ENCODE peak calls at places on chromosomes 6 and 20, in eight cellular contexts. One of them, this sample, is unnamed.

GRCh38 chr6:56842602-56843475 is 112.1 kb upstream of the BEND6 start:
- ATAC-seq in upper lobe of left lung: no peak
- ATAC-seq in GM12878: peak
- ATAC-seq in K562: no peak
- ATAC-seq in Panc1: peak
- ATAC-seq in HCT116: peak
- ATAC-seq in HepG2: peak
- ATAC-seq in GM23338: peak
- ATAC-seq in this sample: peak

GRCh38 chr20:7210910-7211309 is 443.4 kb downstream of the BMP2 start:
- ATAC-seq in upper lobe of left lung: no peak
- ATAC-seq in GM12878: no peak
- ATAC-seq in K562: no peak
- ATAC-seq in Panc1: no peak
- ATAC-seq in HCT116: no peak
- ATAC-seq in HepG2: no peak
- ATAC-seq in GM23338: no peak
- ATAC-seq in this sample: no peak

GRCh38 chr6:72035966-72036365 is 149.6 kb downstream of the RIMS1 start:
- ATAC-seq in upper lobe of left lung: no peak
- ATAC-seq in GM12878: no peak
- ATAC-seq in K562: no peak
- ATAC-seq in Panc1: no peak
- ATAC-seq in HCT116: no peak
- ATAC-seq in HepG2: no peak
- ATAC-seq in GM23338: no peak
- ATAC-seq in this sample: no peak

GRCh38 chr6:25872804-25873203 is 1.2 kb downstream of the SLC17A3 start:
- ATAC-seq in upper lobe of left lung: no peak
- ATAC-seq in GM12878: no peak
- ATAC-seq in K562: no peak
- ATAC-seq in Panc1: no peak
- ATAC-seq in HCT116: no peak
- ATAC-seq in HepG2: peak
- ATAC-seq in GM23338: no peak
- ATAC-seq in this sample: no peak

GRCh38 chr6:129638055-129639019 is 71.6 kb downstream of the ARHGAP18 start:
- ATAC-seq in upper lobe of left lung: no peak
- ATAC-seq in GM12878: no peak
- ATAC-seq in K562: no peak
- ATAC-seq in Panc1: no peak
- ATAC-seq in HCT116: no peak
- ATAC-seq in HepG2: peak
- ATAC-seq in GM23338: no peak
- ATAC-seq in this sample: no peak

GRCh38 chr6:25689966-25690365 is 38.0 kb downstream of the SCGN start:
- ATAC-seq in upper lobe of left lung: no peak
- ATAC-seq in GM12878: no peak
- ATAC-seq in K562: no peak
- ATAC-seq in Panc1: no peak
- ATAC-seq in HCT116: no peak
- ATAC-seq in HepG2: no peak
- ATAC-seq in GM23338: no peak
- ATAC-seq in this sample: no peak

GRCh38 chr6:37008484-37009186 is 3.2 kb downstream of the FGD2 start:
- ATAC-seq in upper lobe of left lung: no peak
- ATAC-seq in GM12878: no peak
- ATAC-seq in K562: no peak
- ATAC-seq in Panc1: no peak
- ATAC-seq in HCT116: no peak
- ATAC-seq in HepG2: no peak
- ATAC-seq in GM23338: no peak
- ATAC-seq in this sample: peak

GRCh38 chr6:127539292-127539691 is 20.2 kb upstream of the MTCL3 start:
- ATAC-seq in upper lobe of left lung: no peak
- ATAC-seq in GM12878: peak
- ATAC-seq in K562: peak
- ATAC-seq in Panc1: peak
- ATAC-seq in HCT116: peak
- ATAC-seq in HepG2: no peak
- ATAC-seq in GM23338: no peak
- ATAC-seq in this sample: no peak

GRCh38 chr6:101042966-101043365 is 161.8 kb upstream of the ASCC3 start:
- ATAC-seq in upper lobe of left lung: no peak
- ATAC-seq in GM12878: no peak
- ATAC-seq in K562: no peak
- ATAC-seq in Panc1: no peak
- ATAC-seq in HCT116: no peak
- ATAC-seq in HepG2: no peak
- ATAC-seq in GM23338: no peak
- ATAC-seq in this sample: no peak

GRCh38 chr6:131629656-131630055 is 1.6 kb upstream of the MED23 start:
- ATAC-seq in upper lobe of left lung: no peak
- ATAC-seq in GM12878: no peak
- ATAC-seq in K562: no peak
- ATAC-seq in Panc1: no peak
- ATAC-seq in HCT116: no peak
- ATAC-seq in HepG2: no peak
- ATAC-seq in GM23338: no peak
- ATAC-seq in this sample: no peak

GRCh38 chr6:85449388-85449817 is 480 bp upstream of the NT5E start:
- ATAC-seq in upper lobe of left lung: no peak
- ATAC-seq in GM12878: peak
- ATAC-seq in K562: no peak
- ATAC-seq in Panc1: peak
- ATAC-seq in HCT116: peak
- ATAC-seq in HepG2: no peak
- ATAC-seq in GM23338: peak
- ATAC-seq in this sample: peak

GRCh38 chr6:47234258-47234933 is 75.3 kb downstream of the TNFRSF21 start:
- ATAC-seq in upper lobe of left lung: no peak
- ATAC-seq in GM12878: no peak
- ATAC-seq in K562: no peak
- ATAC-seq in Panc1: no peak
- ATAC-seq in HCT116: no peak
- ATAC-seq in HepG2: no peak
- ATAC-seq in GM23338: peak
- ATAC-seq in this sample: no peak

GRCh38 chr6:102581378-102582124 is 1188.0 kb downstream of the GRIK2 start:
- ATAC-seq in upper lobe of left lung: peak
- ATAC-seq in GM12878: no peak
- ATAC-seq in K562: no peak
- ATAC-seq in Panc1: no peak
- ATAC-seq in HCT116: no peak
- ATAC-seq in HepG2: no peak
- ATAC-seq in GM23338: no peak
- ATAC-seq in this sample: no peak

GRCh38 chr6:152746172-152746553 is 4.4 kb upstream of the VIP start:
- ATAC-seq in upper lobe of left lung: no peak
- ATAC-seq in GM12878: no peak
- ATAC-seq in K562: no peak
- ATAC-seq in Panc1: no peak
- ATAC-seq in HCT116: no peak
- ATAC-seq in HepG2: peak
- ATAC-seq in GM23338: no peak
- ATAC-seq in this sample: no peak

GRCh38 chr6:2957696-2958330 is 13.6 kb downstream of the SERPINB6 start:
- ATAC-seq in upper lobe of left lung: peak
- ATAC-seq in GM12878: no peak
- ATAC-seq in K562: no peak
- ATAC-seq in Panc1: no peak
- ATAC-seq in HCT116: no peak
- ATAC-seq in HepG2: peak
- ATAC-seq in GM23338: no peak
- ATAC-seq in this sample: peak

GRCh38 chr6:127737768-127738167 is 160.8 kb downstream of the C6orf58 start:
- ATAC-seq in upper lobe of left lung: peak
- ATAC-seq in GM12878: no peak
- ATAC-seq in K562: no peak
- ATAC-seq in Panc1: no peak
- ATAC-seq in HCT116: no peak
- ATAC-seq in HepG2: no peak
- ATAC-seq in GM23338: no peak
- ATAC-seq in this sample: no peak

GRCh38 chr6:11942185-11942864 is 69.8 kb upstream of the HIVEP1 start:
- ATAC-seq in upper lobe of left lung: no peak
- ATAC-seq in GM12878: no peak
- ATAC-seq in K562: peak
- ATAC-seq in Panc1: no peak
- ATAC-seq in HCT116: no peak
- ATAC-seq in HepG2: no peak
- ATAC-seq in GM23338: no peak
- ATAC-seq in this sample: no peak

GRCh38 chr20:58555078-58555765 is 40.0 kb upstream of the APCDD1L start:
- ATAC-seq in upper lobe of left lung: no peak
- ATAC-seq in GM12878: no peak
- ATAC-seq in K562: no peak
- ATAC-seq in Panc1: peak
- ATAC-seq in HCT116: no peak
- ATAC-seq in HepG2: no peak
- ATAC-seq in GM23338: no peak
- ATAC-seq in this sample: no peak

GRCh38 chr6:3849681-3850450 is 693 bp downstream of the FAM50B start:
- ATAC-seq in upper lobe of left lung: peak
- ATAC-seq in GM12878: no peak
- ATAC-seq in K562: no peak
- ATAC-seq in Panc1: no peak
- ATAC-seq in HCT116: no peak
- ATAC-seq in HepG2: no peak
- ATAC-seq in GM23338: peak
- ATAC-seq in this sample: peak

DNA sequence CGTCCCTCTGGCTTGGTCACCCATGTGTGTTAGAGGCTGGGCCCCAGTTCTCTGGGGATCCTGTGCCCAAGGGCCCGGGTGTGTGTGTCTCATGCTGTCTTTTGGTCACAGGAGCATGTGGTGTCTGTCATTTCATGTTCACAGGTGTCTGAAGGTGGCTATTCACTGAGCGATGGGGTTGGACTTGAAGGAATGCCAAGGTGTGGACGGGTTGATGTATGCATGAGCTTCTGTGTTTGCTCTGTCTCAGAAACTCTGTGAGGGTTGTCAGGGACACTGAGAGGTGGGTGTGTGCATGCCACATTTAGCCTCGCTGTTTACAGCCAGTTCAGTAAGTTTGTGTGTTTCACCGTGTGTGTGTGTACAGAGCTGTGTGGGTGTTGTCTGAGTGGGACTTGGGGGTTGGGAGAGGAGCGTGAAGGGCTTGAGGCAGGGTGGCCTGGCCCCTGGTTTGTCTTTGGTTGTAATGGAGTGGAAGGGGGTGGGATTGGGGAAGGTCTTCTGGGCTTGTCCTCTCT is 1.2 kb downstream of the DDR1 start:
- ATAC-seq in upper lobe of left lung: peak
- ATAC-seq in GM12878: peak
- ATAC-seq in K562: peak
- ATAC-seq in Panc1: peak
- ATAC-seq in HCT116: peak
- ATAC-seq in HepG2: peak
- ATAC-seq in GM23338: no peak
- ATAC-seq in this sample: no peak
- TF ChIP-seq POLR2AphosphoS5 in upper lobe of left lung: peak
- TF ChIP-seq POLR2AphosphoS5 in GM12878: no peak
- TF ChIP-seq POLR2AphosphoS5 in K562: no peak
- TF ChIP-seq POLR2AphosphoS5 in Panc1: no peak
- TF ChIP-seq POLR2AphosphoS5 in HCT116: no peak
- TF ChIP-seq POLR2AphosphoS5 in HepG2: no peak
- TF ChIP-seq POLR2AphosphoS5 in GM23338: no peak
- TF ChIP-seq POLR2AphosphoS5 in this sample: no peak

DNA sequence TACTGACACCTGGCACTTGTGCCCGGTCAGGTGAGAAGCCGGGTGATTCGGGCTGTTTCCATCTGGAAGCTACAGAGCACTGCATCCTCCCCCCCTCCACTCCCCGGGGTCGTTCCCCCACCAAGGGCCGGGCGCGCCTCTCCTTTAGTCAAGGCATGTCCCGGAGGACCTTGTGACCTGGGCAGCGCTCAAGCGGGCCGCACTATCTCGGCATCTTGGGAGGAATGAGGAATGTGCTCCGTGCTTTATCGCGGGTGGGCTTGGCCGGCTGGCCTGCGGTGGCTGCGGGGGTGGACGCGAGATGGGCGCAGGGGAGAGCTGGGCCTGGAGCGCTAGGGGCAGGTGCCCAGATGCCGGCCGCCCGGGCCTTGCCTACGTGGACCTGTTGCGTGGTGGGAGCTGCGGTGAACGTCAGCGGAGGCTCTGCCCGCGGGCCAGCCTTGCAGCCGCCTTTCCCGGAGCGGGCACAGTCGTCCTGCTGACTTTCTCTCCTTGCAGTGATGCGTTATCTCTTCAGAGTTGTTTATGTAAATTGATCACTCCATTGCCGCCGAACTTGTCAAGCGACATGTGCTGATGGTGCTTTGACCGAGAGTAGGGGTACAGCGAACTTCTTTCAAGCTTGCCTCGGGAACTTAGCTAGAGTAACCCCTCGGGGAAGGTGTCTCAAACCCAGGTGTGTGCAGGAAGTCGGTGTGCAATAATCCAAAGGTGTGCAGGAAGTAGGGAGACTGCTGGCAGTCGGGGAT is 1.1 kb downstream of the LRRC1 start:
- ATAC-seq in upper lobe of left lung: peak
- ATAC-seq in GM12878: peak
- ATAC-seq in K562: no peak
- ATAC-seq in Panc1: peak
- ATAC-seq in HCT116: peak
- ATAC-seq in HepG2: peak
- ATAC-seq in GM23338: peak
- ATAC-seq in this sample: peak
- TF ChIP-seq POLR2AphosphoS5 in upper lobe of left lung: no peak
- TF ChIP-seq POLR2AphosphoS5 in GM12878: no peak
- TF ChIP-seq POLR2AphosphoS5 in K562: no peak
- TF ChIP-seq POLR2AphosphoS5 in Panc1: no peak
- TF ChIP-seq POLR2AphosphoS5 in HCT116: peak
- TF ChIP-seq POLR2AphosphoS5 in HepG2: peak
- TF ChIP-seq POLR2AphosphoS5 in GM23338: no peak
- TF ChIP-seq POLR2AphosphoS5 in this sample: no peak

GRCh38 chr6:137958809-137959565 is 91.9 kb downstream of the TNFAIP3 start:
- ATAC-seq in upper lobe of left lung: peak
- ATAC-seq in GM12878: no peak
- ATAC-seq in K562: no peak
- ATAC-seq in Panc1: no peak
- ATAC-seq in HCT116: no peak
- ATAC-seq in HepG2: no peak
- ATAC-seq in GM23338: no peak
- ATAC-seq in this sample: no peak
- TF ChIP-seq POLR2AphosphoS5 in upper lobe of left lung: no peak
- TF ChIP-seq POLR2AphosphoS5 in GM12878: no peak
- TF ChIP-seq POLR2AphosphoS5 in K562: no peak
- TF ChIP-seq POLR2AphosphoS5 in Panc1: no peak
- TF ChIP-seq POLR2AphosphoS5 in HCT116: no peak
- TF ChIP-seq POLR2AphosphoS5 in HepG2: no peak
- TF ChIP-seq POLR2AphosphoS5 in GM23338: no peak
- TF ChIP-seq POLR2AphosphoS5 in this sample: no peak

DNA sequence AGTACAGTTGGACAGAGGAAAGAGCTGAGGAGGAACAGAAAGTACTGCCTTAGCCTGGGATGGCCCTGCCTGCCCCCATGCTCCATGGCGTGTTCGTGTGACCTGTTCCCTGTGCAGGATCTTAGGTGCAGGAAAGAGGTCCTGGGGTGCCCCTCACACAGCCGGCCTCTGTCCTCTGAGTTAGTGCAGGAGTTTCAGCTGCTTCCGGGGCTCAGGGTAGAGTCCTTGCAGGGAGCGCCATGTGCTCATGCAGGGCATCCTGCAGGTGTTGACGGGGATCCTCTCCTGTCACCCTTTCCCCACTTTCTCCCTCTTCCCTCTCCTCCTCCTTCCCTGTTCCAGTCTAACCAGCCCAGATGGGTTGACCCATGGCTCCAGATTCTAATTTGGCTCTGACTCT is 173.3 kb downstream of the DTNBP1 start:
- ATAC-seq in upper lobe of left lung: no peak
- ATAC-seq in GM12878: no peak
- ATAC-seq in K562: no peak
- ATAC-seq in Panc1: no peak
- ATAC-seq in HCT116: no peak
- ATAC-seq in HepG2: no peak
- ATAC-seq in GM23338: no peak
- ATAC-seq in this sample: no peak
- TF ChIP-seq POLR2AphosphoS5 in upper lobe of left lung: no peak
- TF ChIP-seq POLR2AphosphoS5 in GM12878: no peak
- TF ChIP-seq POLR2AphosphoS5 in K562: no peak
- TF ChIP-seq POLR2AphosphoS5 in Panc1: no peak
- TF ChIP-seq POLR2AphosphoS5 in HCT116: no peak
- TF ChIP-seq POLR2AphosphoS5 in HepG2: no peak
- TF ChIP-seq POLR2AphosphoS5 in GM23338: no peak
- TF ChIP-seq POLR2AphosphoS5 in this sample: no peak

This sample was measured in gastroesophageal sphincter.